ENCODE peak calls at places on chromosomes 16 and 17, in four cellular contexts. X is adrenal gland, C is spleen, A is IMR-90. P is an unnamed sample.

GRCh38 chr16:9042943-9043680 is 48.3 kb upstream of the HAPSTR1 start:
- DNase-seq in X (no peak), C (no peak), A (peak; percentile 86), P (no peak)

GRCh38 chr17:51948128-51948527 is 210.4 kb downstream of the CA10 start:
- DNase-seq in X (no peak), C (no peak), A (no peak), P (no peak)

GRCh38 chr17:82173351-82174041 is 39.1 kb downstream of the CCDC57 start:
- DNase-seq in X (no peak), C (no peak), A (no peak), P (no peak)

GRCh38 chr17:4936436-4936835 is 3.4 kb downstream of the SLC25A11 start:
- DNase-seq in X (no peak), C (no peak), A (no peak), P (no peak)

GRCh38 chr16:12081048-12081404 is 104.5 kb downstream of the SNX29 start:
- DNase-seq in X (peak; percentile 13), C (no peak), A (no peak), P (no peak)

GRCh38 chr16:3143598-3144330 is 8.9 kb downstream of the ZNF213 start:
- DNase-seq in X (peak; percentile 84), C (peak; percentile 87), A (no peak), P (no peak)

GRCh38 chr16:84294196-84295142 is at the start of gene WFDC1:
- DNase-seq in X (peak; percentile 67), C (peak; percentile 81), A (peak; percentile 19), P (no peak)

GRCh38 chr17:17819561-17819995 is 17.2 kb downstream of the SREBF1 start:
- DNase-seq in X (peak; percentile 97), C (peak; percentile 89), A (peak; percentile 92), P (peak; percentile 79)

GRCh38 chr16:50547340-50547865 is 793 bp upstream of the NKD1 start:
- DNase-seq in X (peak; percentile 61), C (peak; percentile 88), A (no peak), P (peak; percentile 37)

GRCh38 chr17:299546-299945 is 53.1 kb downstream of the RPH3AL start:
- DNase-seq in X (peak; percentile 92), C (peak; percentile 45), A (no peak), P (no peak)

GRCh38 chr16:24499193-24499814 is 40.1 kb upstream of the RBBP6 start:
- DNase-seq in X (peak; percentile 73), C (no peak), A (peak; percentile 11), P (peak; percentile 55)

GRCh38 chr17:6544770-6545169 is 11.6 kb downstream of the PITPNM3 start:
- DNase-seq in X (no peak), C (peak; percentile 63), A (no peak), P (no peak)

GRCh38 chr17:75693500-75694481 is 26.7 kb downstream of the SAP30BP start:
- DNase-seq in X (peak; percentile 96), C (peak; percentile 65), A (peak; percentile 56), P (peak; percentile 89)

GRCh38 chr17:59837362-59838195 is 55.2 kb downstream of the TUBD1 start:
- DNase-seq in X (peak; percentile 86), C (no peak), A (peak; percentile 100), P (peak; percentile 88)

GRCh38 chr16:50185005-50185505 is 31.9 kb downstream of the TENT4B start:
- DNase-seq in X (no peak), C (no peak), A (peak; percentile 75), P (no peak)

GRCh38 chr16:48503779-48504178 is 106.2 kb downstream of the N4BP1 start:
- DNase-seq in X (peak; percentile 60), C (peak; percentile 51), A (peak; percentile 89), P (peak; percentile 72)

GRCh38 chr17:81305051-81305630 is 10.0 kb upstream of the SLC38A10 start:
- DNase-seq in X (no peak), C (no peak), A (no peak), P (no peak)

GRCh38 chr16:50881331-50881830 is 139.5 kb downstream of the CYLD start:
- DNase-seq in X (no peak), C (no peak), A (no peak), P (no peak)

DNA sequence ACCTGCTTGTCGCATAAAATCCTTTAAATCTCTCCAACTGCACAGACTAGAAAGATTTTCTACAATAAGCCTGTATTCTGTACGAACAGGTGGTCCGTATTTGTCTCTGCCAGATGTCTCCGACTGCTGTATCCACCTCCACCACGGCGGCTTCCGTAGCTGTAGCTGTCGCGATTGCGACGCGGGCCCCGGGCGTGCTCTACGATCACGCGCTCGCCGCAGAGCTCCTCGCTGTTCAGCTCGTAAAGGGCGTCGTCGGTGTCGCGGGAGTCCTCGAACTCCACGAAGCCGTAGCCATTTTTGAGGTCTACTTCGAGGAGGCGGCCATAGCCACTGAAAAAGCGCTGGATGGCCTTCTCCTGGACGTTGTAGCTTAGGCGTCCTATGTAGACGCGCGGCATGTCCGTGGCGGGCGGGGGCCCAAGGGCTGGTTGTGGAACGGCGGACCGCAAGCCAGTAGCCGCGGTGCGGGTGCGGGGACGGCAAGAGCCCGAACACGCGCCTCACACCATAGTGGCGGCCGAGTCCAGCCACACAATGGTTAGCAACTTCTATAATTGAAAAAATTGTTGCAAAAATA is 36.1 kb downstream of the ZNF624 start:
- DNase-seq in X (no peak), C (peak; percentile 58), A (no peak), P (peak; percentile 65)
- H3K9me3 ChIP-seq in X (peaks cover 3% of the 10 kb centered on the region), C (peaks cover 90% of the 10 kb centered on the region), A (peaks cover 35% of the 10 kb centered on the region), P (no peaks in the 10 kb centered on the region)

GRCh38 chr17:43020789-43021738 is 1.1 kb downstream of the VAT1 start:
- DNase-seq in X (peak; percentile 94), C (peak; percentile 88), A (peak; percentile 50), P (peak; percentile 90)
- TF ChIP-seq POLR2A in X (peak; percentile 90), C (no peak), A (no peak), P (no peak)

GRCh38 chr16:28865289-28865688 is 1.6 kb downstream of the SH2B1 start:
- DNase-seq in X (no peak), C (no peak), A (no peak), P (no peak)
- H3K4me3 ChIP-seq in X (no peak overlapping the region), C (no peak overlapping the region), A (no peak overlapping the region), P (no peak overlapping the region)

GRCh38 chr16:35342012-35342411 is 1882.6 kb downstream of the TP53TG3F start:
- DNase-seq in X (no peak), C (no peak), A (no peak), P (no peak)
- H3K9me3 ChIP-seq in X (peaks cover 4% of the 10 kb centered on the region), C (peaks cover 86% of the 10 kb centered on the region), A (peaks cover 6% of the 10 kb centered on the region), P (no peaks in the 10 kb centered on the region)

GRCh38 chr17:61980535-61980934 is 52.8 kb upstream of the INTS2 start:
- DNase-seq in X (no peak), C (no peak), A (no peak), P (no peak)
- TF ChIP-seq POLR2A in X (no peak), C (no peak), A (no peak), P (no peak)

GRCh38 chr16:67280090-67281015 is 1.0 kb downstream of the PLEKHG4 start:
- DNase-seq in X (no peak), C (peak; percentile 69), A (no peak), P (no peak)
- H3K4me3 ChIP-seq in X (no peak overlapping the region), C (peak overlapping the region; percentile 51), A (no peak overlapping the region), P (peak overlapping the region; percentile 65)

GRCh38 chr16:68575082-68575481 is 36.0 kb downstream of the ZFP90 start:
- DNase-seq in X (peak; percentile 23), C (no peak), A (no peak), P (no peak)
- H3K9me3 ChIP-seq in X (no peaks in the 10 kb centered on the region), C (peaks cover 100% of the 10 kb centered on the region), A (peaks cover 63% of the 10 kb centered on the region), P (no peaks in the 10 kb centered on the region)

GRCh38 chr17:30290077-30290476 is 1.7 kb downstream of the BLMH start:
- DNase-seq in X (no peak), C (no peak), A (no peak), P (no peak)

GRCh38 chr17:30296499-30297038 is 4.8 kb upstream of the BLMH start:
- DNase-seq in X (no peak), C (no peak), A (no peak), P (no peak)

GRCh38 chr17:30290696-30291570 is 811 bp downstream of the BLMH start:
- DNase-seq in X (peak; percentile 62), C (peak; percentile 81), A (peak; percentile 21), P (peak; percentile 75)

GRCh38 chr17:30292490-30292858 is 730 bp upstream of the BLMH start:
- DNase-seq in X (no peak), C (no peak), A (no peak), P (no peak)

GRCh38 chr17:30291571-30292489 is at the start of gene BLMH:
- DNase-seq in X (peak; percentile 84), C (peak; percentile 94), A (peak; percentile 77), P (peak; percentile 84)
- TF ChIP-seq POLR2A in X (peak; percentile 58), C (no peak), A (peak; percentile 67), P (no peak)

GRCh38 chr16:4487955-4488481 is 11.8 kb downstream of the HMOX2 start:
- DNase-seq in X (no peak), C (no peak), A (peak; percentile 62), P (no peak)
- H3K4me3 ChIP-seq in X (no peak overlapping the region), C (no peak overlapping the region), A (no peak overlapping the region), P (no peak overlapping the region)

GRCh38 chr16:15983898-15984297 is 34.5 kb downstream of the ABCC1 start:
- DNase-seq in X (no peak), C (no peak), A (peak; percentile 72), P (no peak)

GRCh38 chr16:15979801-15980200 is 30.4 kb downstream of the ABCC1 start:
- DNase-seq in X (no peak), C (no peak), A (no peak), P (no peak)

GRCh38 chr16:15980329-15980728 is 30.9 kb downstream of the ABCC1 start:
- DNase-seq in X (no peak), C (no peak), A (no peak), P (no peak)

GRCh38 chr16:15985144-15985543 is 35.7 kb downstream of the ABCC1 start:
- DNase-seq in X (no peak), C (no peak), A (no peak), P (no peak)

DNA sequence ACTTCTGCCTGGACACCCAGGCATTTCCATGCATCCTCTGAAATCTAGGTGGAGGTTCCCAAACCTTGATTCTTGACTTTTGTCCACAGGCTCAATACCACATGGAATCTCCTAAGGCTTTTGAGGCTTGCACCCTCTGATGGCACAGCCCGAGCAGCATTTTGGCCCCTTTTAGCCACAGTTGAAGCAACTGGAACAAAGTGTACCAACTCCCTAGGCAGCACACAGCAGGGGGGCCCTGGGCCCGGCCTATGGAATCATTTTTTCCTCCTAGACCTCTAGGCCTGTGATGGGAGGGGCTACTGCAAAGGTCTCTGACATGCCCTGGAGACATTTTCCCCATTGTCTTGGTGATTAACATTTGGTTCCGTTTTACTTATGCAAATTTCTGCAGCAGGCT is 32.0 kb downstream of the ABCC1 start:
- DNase-seq in X (no peak), C (no peak), A (no peak), P (no peak)
- H3K9me3 ChIP-seq in X (no peaks in the 10 kb centered on the region), C (peaks cover 48% of the 10 kb centered on the region), A (peaks cover 9% of the 10 kb centered on the region), P (no peaks in the 10 kb centered on the region)